ENCODE peak calls at places on chromosomes 3 and 15, in eight cellular contexts. P, Q, I, R, E, W, A and G are unnamed samples.

GRCh38 chr3:113758389-113759029 is 11.7 kb downstream of the ATP6V1A start:
- DNase-seq in A (no peak), R (no peak), W (no peak), Q (no peak), E (no peak), P (peak; percentile 75), I (no peak), G (no peak)

GRCh38 chr3:128497305-128498126 is 4.5 kb upstream of the GATA2 start:
- DNase-seq in W (peak; percentile 62), R (no peak), P (no peak), I (no peak), E (peak; percentile 78), Q (no peak), A (peak; percentile 79), G (peak; percentile 79)

GRCh38 chr3:46484911-46485696 is 12.7 kb upstream of the RTP3 start:
- DNase-seq in P (no peak), Q (no peak), W (no peak), A (no peak), E (peak; percentile 95), I (no peak), R (no peak), G (no peak)

GRCh38 chr3:14622368-14622767 is 29.2 kb upstream of the CCDC174 start:
- DNase-seq in R (no peak), Q (no peak), I (no peak), P (no peak), A (no peak), W (no peak), E (peak; percentile 24), G (no peak)

GRCh38 chr15:42184313-42184712 is 23.8 kb downstream of the VPS39 start:
- DNase-seq in A (no peak), R (no peak), P (peak; percentile 17), E (no peak), I (no peak), Q (no peak), W (no peak), G (no peak)

GRCh38 chr15:33201376-33202189 is 7.1 kb upstream of the FMN1 start:
- DNase-seq in Q (peak; percentile 61), A (peak; percentile 74), R (peak; percentile 64), W (peak; percentile 98), P (peak; percentile 20), I (peak; percentile 81), E (peak; percentile 76), G (no peak)

GRCh38 chr15:68729789-68730201 is 90.9 kb downstream of the ANP32A start:
- DNase-seq in W (no peak), P (peak; percentile 33), I (no peak), E (no peak), A (no peak), Q (no peak), R (no peak), G (no peak)

GRCh38 chr3:26484140-26484539 is 138.4 kb upstream of the LRRC3B start:
- DNase-seq in Q (no peak), A (no peak), W (no peak), P (no peak), I (no peak), E (no peak), R (no peak), G (no peak)

DNA sequence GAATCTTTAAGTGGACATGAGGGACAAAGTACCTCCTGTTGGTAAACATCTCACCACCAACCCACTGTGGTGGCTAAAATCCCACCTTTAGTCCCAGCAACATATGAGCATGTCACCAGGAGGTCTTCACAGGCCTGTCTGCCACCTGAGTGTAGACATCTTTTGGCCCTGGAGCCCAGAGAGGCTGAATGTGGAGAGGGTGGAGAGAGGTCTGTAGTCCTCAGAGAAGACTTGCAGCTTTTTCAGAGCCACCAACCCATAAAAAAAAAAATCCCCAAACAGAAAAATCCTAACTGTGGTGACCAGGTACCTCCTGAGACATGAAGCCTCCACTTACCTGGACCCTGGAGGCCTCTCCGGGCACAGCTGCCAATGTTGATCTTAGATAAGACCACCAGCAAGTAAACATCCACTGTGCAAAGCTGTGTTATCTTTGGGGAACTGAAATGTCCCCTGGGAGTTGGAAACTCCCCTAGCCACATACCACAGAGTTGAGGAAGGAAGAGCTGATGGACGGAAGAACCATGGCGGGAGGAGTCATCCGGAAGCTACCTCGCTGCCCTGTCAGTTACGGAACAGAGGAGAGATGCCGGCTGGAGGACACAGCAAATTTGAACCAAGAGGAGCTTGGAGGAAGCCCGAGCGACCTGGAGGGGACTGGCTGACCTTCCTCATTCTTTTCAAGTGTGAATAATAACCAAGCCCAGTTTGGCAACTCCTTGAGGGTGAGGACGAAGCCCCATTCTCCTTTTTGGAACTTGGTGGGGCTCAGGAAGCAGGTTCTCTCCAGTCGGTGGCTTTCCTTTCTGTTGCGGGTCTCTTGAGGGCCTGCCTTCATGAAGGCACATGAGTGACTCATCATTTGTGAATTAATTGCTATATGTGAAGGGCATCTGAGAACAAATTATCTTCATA is at the start of gene GHRL:
- DNase-seq in Q (no peak), A (no peak), E (no peak), W (no peak), R (no peak), P (no peak), I (no peak), G (no peak)
- H3K4me3 ChIP-seq in Q (no peak within 1 kb of the TSS), A (no peak within 1 kb of the TSS), E (no peak within 1 kb of the TSS), W (no peak within 1 kb of the TSS), R (no peak within 1 kb of the TSS), P (no peak within 1 kb of the TSS), I (no peak within 1 kb of the TSS), G (no peak within 1 kb of the TSS)

GRCh38 chr15:90654233-90655124 is 62.7 kb upstream of the BLM start:
- DNase-seq in W (no peak), Q (no peak), I (peak; percentile 34), P (no peak), A (peak; percentile 47), R (no peak), E (no peak), G (no peak)
- H3K27ac ChIP-seq in W (no peak overlapping the region), Q (peak overlapping the region; percentile 35), I (no peak overlapping the region), P (no peak overlapping the region), A (no peak overlapping the region), R (no peak overlapping the region), E (no peak overlapping the region), G (no peak overlapping the region)

GRCh38 chr15:38074029-38074428 is 139.6 kb downstream of the TMCO5A start:
- DNase-seq in R (no peak), P (no peak), A (no peak), W (peak; percentile 36), E (no peak), Q (no peak), I (no peak), G (no peak)
- H3K4me3 ChIP-seq in R (no peak overlapping the region), P (no peak overlapping the region), A (no peak overlapping the region), W (peak overlapping the region; percentile 68), E (no peak overlapping the region), Q (no peak overlapping the region), I (no peak overlapping the region), G (no peak overlapping the region)

DNA sequence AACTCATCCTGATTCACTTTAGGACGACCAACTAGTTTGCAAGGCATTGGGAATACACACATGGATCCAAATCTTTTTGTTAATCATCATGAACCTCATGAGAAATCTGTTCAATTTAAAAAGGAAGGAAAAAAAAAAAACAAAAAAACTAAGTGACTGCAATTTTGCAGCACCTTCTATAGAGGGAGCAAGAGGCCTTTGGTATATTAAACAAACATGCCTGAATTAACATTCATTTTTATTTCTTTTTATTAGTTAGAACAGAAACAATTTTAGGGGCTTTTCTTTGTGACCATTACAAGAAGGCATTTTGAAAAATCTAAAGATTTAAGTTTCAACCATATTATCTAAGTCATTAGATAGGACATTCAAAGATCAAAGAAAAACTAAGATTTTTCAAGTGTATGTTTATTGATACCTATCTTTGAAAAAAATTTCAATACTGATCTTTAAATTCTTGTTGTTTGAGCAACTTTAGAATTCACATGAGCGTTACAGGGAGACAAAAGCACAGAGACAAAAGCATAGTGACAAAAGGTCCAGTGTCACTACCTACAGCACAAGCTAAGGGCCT is 182.4 kb downstream of the CBLB start:
- DNase-seq in W (peak; percentile 59), Q (no peak), I (no peak), R (no peak), P (peak; percentile 54), A (no peak), E (no peak), G (no peak)
- H3K27ac ChIP-seq in W (no peak overlapping the region), Q (no peak overlapping the region), I (no peak overlapping the region), R (no peak overlapping the region), P (no peak overlapping the region), A (no peak overlapping the region), E (no peak overlapping the region), G (no peak overlapping the region)

DNA sequence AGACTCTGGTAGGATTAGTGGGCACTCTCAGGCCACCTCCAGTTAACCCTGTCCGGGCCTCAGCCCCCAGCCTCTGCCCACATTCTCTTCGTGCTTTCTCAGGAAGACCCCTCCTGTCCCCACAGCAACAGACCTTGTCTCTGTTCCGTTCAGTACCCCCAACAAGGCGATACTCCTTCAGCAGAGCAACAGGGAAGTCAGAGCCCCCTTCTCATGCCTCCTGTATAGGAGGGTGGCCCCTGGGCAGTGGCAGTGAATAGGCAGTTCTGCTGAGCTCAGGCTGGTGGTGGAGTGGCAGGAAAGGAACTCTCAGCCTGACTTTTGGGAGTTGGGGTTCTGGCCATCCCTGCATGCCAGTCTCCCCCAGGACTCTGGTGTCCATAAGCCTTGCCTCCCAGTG is 513 bp downstream of the SEMA3B start:
- DNase-seq in W (no peak), Q (no peak), E (no peak), R (no peak), A (no peak), P (no peak), I (no peak), G (no peak)
- H3K4me3 ChIP-seq in W (peak overlapping the region; percentile 55), Q (no peak overlapping the region), E (peak overlapping the region; percentile 4), R (peak overlapping the region; percentile 20), A (peak overlapping the region; percentile 55), P (peak overlapping the region; percentile 23), I (peak overlapping the region; percentile 45), G (peak overlapping the region; percentile 6)

DNA sequence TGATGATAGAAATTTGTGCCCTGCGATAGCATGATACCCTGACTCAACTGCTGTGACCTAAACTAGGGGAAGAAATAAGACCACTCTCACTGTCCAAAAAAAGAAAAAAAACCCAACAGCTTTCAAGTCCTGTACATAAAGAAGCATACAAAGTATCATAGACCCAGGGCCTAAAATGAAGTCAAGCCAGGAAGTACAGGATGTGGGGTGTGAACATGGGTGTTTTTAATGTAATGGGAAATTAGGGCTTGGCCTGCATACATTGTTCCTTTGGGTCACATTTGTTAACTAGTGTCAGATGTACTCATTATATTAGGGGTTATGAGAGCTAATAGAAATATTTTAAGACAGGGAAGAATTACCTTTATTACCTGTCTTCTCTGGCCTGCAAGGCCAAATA is 200.5 kb upstream of the BHLHE40 start:
- DNase-seq in P (no peak), Q (no peak), A (no peak), I (no peak), W (no peak), E (no peak), R (no peak), G (no peak)
- H3K27ac ChIP-seq in P (no peak overlapping the region), Q (no peak overlapping the region), A (no peak overlapping the region), I (peak overlapping the region; percentile 66), W (no peak overlapping the region), E (no peak overlapping the region), R (no peak overlapping the region), G (no peak overlapping the region)